ENCODE peak calls at places on chromosomes 1 and 21, in five cellular contexts. One of them, this sample, is unnamed.

GRCh38 chr1:74504125-74505065 is 8.0 kb downstream of the LRRC53 start:
- DNase-seq in mesenchymal stem cell: peak; percentile 36
- DNase-seq in tibial nerve: peak; percentile 31
- DNase-seq in BE2C: peak; percentile 65
- DNase-seq in IMR-90: peak; percentile 50
- DNase-seq in this sample: no peak

GRCh38 chr1:28301368-28302174 is 27.3 kb upstream of the MED18 start:
- DNase-seq in BE2C: no peak
- DNase-seq in tibial nerve: no peak
- DNase-seq in IMR-90: no peak
- DNase-seq in mesenchymal stem cell: no peak
- DNase-seq in this sample: no peak

GRCh38 chr1:3244025-3244424 is 175.0 kb downstream of the PRDM16 start:
- DNase-seq in mesenchymal stem cell: no peak
- DNase-seq in IMR-90: no peak
- DNase-seq in tibial nerve: no peak
- DNase-seq in BE2C: no peak
- DNase-seq in this sample: no peak

GRCh38 chr1:233364695-233365539 is 37.4 kb downstream of the MAP3K21 start:
- DNase-seq in BE2C: no peak
- DNase-seq in tibial nerve: no peak
- DNase-seq in IMR-90: peak; percentile 23
- DNase-seq in mesenchymal stem cell: peak; percentile 15
- DNase-seq in this sample: no peak

GRCh38 chr21:32456497-32456918 is 44.0 kb downstream of the EVA1C start:
- DNase-seq in mesenchymal stem cell: no peak
- DNase-seq in BE2C: no peak
- DNase-seq in IMR-90: peak; percentile 84
- DNase-seq in tibial nerve: peak; percentile 43
- DNase-seq in this sample: no peak

GRCh38 chr1:167121375-167122120 is 27.7 kb downstream of the STYXL2 start:
- DNase-seq in mesenchymal stem cell: peak; percentile 16
- DNase-seq in BE2C: peak; percentile 58
- DNase-seq in tibial nerve: no peak
- DNase-seq in IMR-90: no peak
- DNase-seq in this sample: no peak

GRCh38 chr1:173043253-173043652 is 7.5 kb downstream of the TNFSF18 start:
- DNase-seq in BE2C: no peak
- DNase-seq in tibial nerve: no peak
- DNase-seq in IMR-90: peak; percentile 63
- DNase-seq in mesenchymal stem cell: peak; percentile 75
- DNase-seq in this sample: no peak

GRCh38 chr1:63674238-63674864 is 81.1 kb downstream of the PGM1 start:
- DNase-seq in tibial nerve: peak; percentile 82
- DNase-seq in mesenchymal stem cell: peak; percentile 81
- DNase-seq in IMR-90: peak; percentile 93
- DNase-seq in BE2C: peak; percentile 59
- DNase-seq in this sample: no peak

GRCh38 chr21:29130234-29130993 is at the start of gene MAP3K7CL:
- DNase-seq in BE2C: no peak
- DNase-seq in mesenchymal stem cell: peak; percentile 99
- DNase-seq in IMR-90: peak; percentile 100
- DNase-seq in tibial nerve: peak; percentile 23
- DNase-seq in this sample: no peak

GRCh38 chr1:31593770-31594632 is 17.7 kb downstream of the TINAGL1 start:
- DNase-seq in mesenchymal stem cell: peak; percentile 68
- DNase-seq in BE2C: peak; percentile 78
- DNase-seq in IMR-90: peak; percentile 56
- DNase-seq in tibial nerve: peak; percentile 83
- DNase-seq in this sample: no peak

GRCh38 chr21:14096577-14096976 is 114.2 kb downstream of the LIPI start:
- DNase-seq in mesenchymal stem cell: no peak
- DNase-seq in tibial nerve: no peak
- DNase-seq in IMR-90: no peak
- DNase-seq in BE2C: no peak
- DNase-seq in this sample: no peak

GRCh38 chr1:87155180-87155579 is 173.5 kb upstream of the LMO4 start:
- DNase-seq in mesenchymal stem cell: no peak
- DNase-seq in tibial nerve: no peak
- DNase-seq in IMR-90: no peak
- DNase-seq in BE2C: no peak
- DNase-seq in this sample: no peak

GRCh38 chr1:32754282-32755097 is 51.9 kb upstream of the SYNC start:
- DNase-seq in mesenchymal stem cell: peak; percentile 46
- DNase-seq in tibial nerve: no peak
- DNase-seq in IMR-90: peak; percentile 42
- DNase-seq in BE2C: no peak
- DNase-seq in this sample: no peak

GRCh38 chr1:210878564-210878963 is 255.4 kb downstream of the KCNH1 start:
- DNase-seq in mesenchymal stem cell: no peak
- DNase-seq in IMR-90: no peak
- DNase-seq in BE2C: no peak
- DNase-seq in tibial nerve: no peak
- DNase-seq in this sample: no peak

GRCh38 chr1:66493731-66494130 is 40.2 kb upstream of the SGIP1 start:
- DNase-seq in BE2C: no peak
- DNase-seq in tibial nerve: no peak
- DNase-seq in mesenchymal stem cell: no peak
- DNase-seq in IMR-90: peak; percentile 49
- DNase-seq in this sample: no peak

GRCh38 chr1:32716312-32717126 is 13.9 kb upstream of the SYNC start:
- DNase-seq in BE2C: peak; percentile 46
- DNase-seq in tibial nerve: no peak
- DNase-seq in mesenchymal stem cell: no peak
- DNase-seq in IMR-90: no peak
- DNase-seq in this sample: no peak

GRCh38 chr1:225423518-225423855 is 4.4 kb downstream of the LBR start:
- DNase-seq in mesenchymal stem cell: no peak
- DNase-seq in IMR-90: no peak
- DNase-seq in tibial nerve: no peak
- DNase-seq in BE2C: no peak
- DNase-seq in this sample: no peak

GRCh38 chr1:67843335-67843734 is 10.1 kb upstream of the GNG12 start:
- DNase-seq in IMR-90: peak; percentile 52
- DNase-seq in tibial nerve: no peak
- DNase-seq in mesenchymal stem cell: no peak
- DNase-seq in BE2C: no peak
- DNase-seq in this sample: no peak

GRCh38 chr1:178192686-178193085 is 98.8 kb downstream of the RASAL2 start:
- DNase-seq in BE2C: no peak
- DNase-seq in tibial nerve: peak; percentile 8
- DNase-seq in mesenchymal stem cell: peak; percentile 49
- DNase-seq in IMR-90: peak; percentile 72
- DNase-seq in this sample: no peak

GRCh38 chr1:234271243-234271606 is 102.0 kb upstream of the COA6 start:
- DNase-seq in tibial nerve: no peak
- DNase-seq in IMR-90: no peak
- DNase-seq in mesenchymal stem cell: no peak
- DNase-seq in BE2C: no peak
- DNase-seq in this sample: no peak

GRCh38 chr21:36065497-36066036 is 4.3 kb upstream of the CBR1 start:
- DNase-seq in mesenchymal stem cell: peak; percentile 58
- DNase-seq in BE2C: no peak
- DNase-seq in tibial nerve: no peak
- DNase-seq in IMR-90: peak; percentile 65
- DNase-seq in this sample: no peak

GRCh38 chr1:201511925-201512539 is 5.1 kb upstream of the CSRP1 start:
- DNase-seq in BE2C: peak; percentile 55
- DNase-seq in mesenchymal stem cell: peak; percentile 60
- DNase-seq in IMR-90: no peak
- DNase-seq in tibial nerve: no peak
- DNase-seq in this sample: no peak

GRCh38 chr1:156865865-156866678 is 5.4 kb downstream of the NTRK1 start:
- DNase-seq in mesenchymal stem cell: no peak
- DNase-seq in tibial nerve: no peak
- DNase-seq in IMR-90: no peak
- DNase-seq in BE2C: no peak
- DNase-seq in this sample: no peak

GRCh38 chr1:40315795-40316594 is 1.1 kb downstream of the COL9A2 start:
- DNase-seq in BE2C: peak; percentile 16
- DNase-seq in IMR-90: no peak
- DNase-seq in mesenchymal stem cell: peak; percentile 27
- DNase-seq in tibial nerve: no peak
- DNase-seq in this sample: no peak

GRCh38 chr1:82400521-82400920 is 599.8 kb downstream of the ADGRL2 start:
- DNase-seq in IMR-90: no peak
- DNase-seq in tibial nerve: no peak
- DNase-seq in mesenchymal stem cell: no peak
- DNase-seq in BE2C: no peak
- DNase-seq in this sample: no peak

GRCh38 chr1:82398357-82398756 is 597.6 kb downstream of the ADGRL2 start:
- DNase-seq in mesenchymal stem cell: no peak
- DNase-seq in BE2C: no peak
- DNase-seq in tibial nerve: no peak
- DNase-seq in IMR-90: no peak
- DNase-seq in this sample: no peak

GRCh38 chr1:82401116-82401515 is 600.4 kb downstream of the ADGRL2 start:
- DNase-seq in tibial nerve: no peak
- DNase-seq in BE2C: no peak
- DNase-seq in IMR-90: no peak
- DNase-seq in mesenchymal stem cell: no peak
- DNase-seq in this sample: no peak

GRCh38 chr1:82395450-82395849 is 594.7 kb downstream of the ADGRL2 start:
- DNase-seq in tibial nerve: no peak
- DNase-seq in BE2C: no peak
- DNase-seq in IMR-90: no peak
- DNase-seq in mesenchymal stem cell: no peak
- DNase-seq in this sample: no peak

DNA sequence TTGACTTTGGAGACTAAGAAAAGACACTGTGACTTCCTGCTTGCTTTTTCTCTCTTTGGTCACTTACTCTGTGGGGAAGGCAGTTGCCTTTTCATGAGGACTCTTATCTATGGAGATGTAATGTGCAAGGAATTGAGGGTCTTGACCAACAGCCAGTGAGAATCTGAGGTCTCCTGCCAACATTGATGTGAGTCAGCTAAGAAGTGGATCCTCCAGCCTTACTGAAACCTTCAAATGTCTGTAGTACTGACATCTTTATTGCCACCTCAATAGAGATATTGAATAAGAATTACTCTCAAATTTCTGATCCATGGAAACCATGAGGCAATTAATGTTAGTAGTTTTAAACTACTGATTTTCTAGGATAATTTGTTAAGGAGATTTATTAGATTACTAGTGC is 598.4 kb downstream of the ADGRL2 start:
- DNase-seq in mesenchymal stem cell: no peak
- DNase-seq in BE2C: no peak
- DNase-seq in tibial nerve: no peak
- DNase-seq in IMR-90: peak; percentile 1
- DNase-seq in this sample: no peak
- H3K9me3 ChIP-seq in mesenchymal stem cell: no peaks in the 10 kb centered on the region
- H3K9me3 ChIP-seq in BE2C: no peaks in the 10 kb centered on the region
- H3K9me3 ChIP-seq in tibial nerve: no peaks in the 10 kb centered on the region
- H3K9me3 ChIP-seq in IMR-90: peaks cover 3% of the 10 kb centered on the region
- H3K9me3 ChIP-seq in this sample: no peaks in the 10 kb centered on the region

GRCh38 chr1:44693159-44693558 is 18.6 kb downstream of the ARMH1 start:
- DNase-seq in BE2C: no peak
- DNase-seq in IMR-90: no peak
- DNase-seq in mesenchymal stem cell: no peak
- DNase-seq in tibial nerve: no peak
- DNase-seq in this sample: no peak
- H3K9me3 ChIP-seq in BE2C: no peaks in the 10 kb centered on the region
- H3K9me3 ChIP-seq in IMR-90: no peaks in the 10 kb centered on the region
- H3K9me3 ChIP-seq in mesenchymal stem cell: no peaks in the 10 kb centered on the region
- H3K9me3 ChIP-seq in tibial nerve: no peaks in the 10 kb centered on the region
- H3K9me3 ChIP-seq in this sample: no peaks in the 10 kb centered on the region

DNA sequence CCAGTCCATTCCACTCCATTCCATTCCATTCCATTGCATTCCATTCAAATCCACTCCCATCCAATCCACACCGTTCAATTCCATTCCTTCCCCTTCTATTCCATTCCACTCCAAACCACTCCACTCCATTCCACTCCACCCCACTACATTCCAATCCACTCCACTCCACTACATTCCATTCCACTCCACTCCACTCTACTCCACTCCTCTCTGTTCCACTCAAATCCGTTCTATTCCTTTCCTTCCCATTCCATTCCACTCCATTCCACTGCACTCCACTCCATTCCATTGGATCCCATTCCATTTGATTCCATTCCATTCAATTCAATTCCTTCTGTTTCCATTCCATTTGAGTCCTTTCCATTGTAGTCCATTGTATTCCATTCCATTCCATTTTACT is 2568.3 kb upstream of the TPTE start:
- DNase-seq in tibial nerve: no peak
- DNase-seq in mesenchymal stem cell: no peak
- DNase-seq in IMR-90: no peak
- DNase-seq in BE2C: no peak
- DNase-seq in this sample: no peak
- H3K9me3 ChIP-seq in tibial nerve: no peaks in the 10 kb centered on the region
- H3K9me3 ChIP-seq in mesenchymal stem cell: peaks cover 100% of the 10 kb centered on the region
- H3K9me3 ChIP-seq in IMR-90: peaks cover 76% of the 10 kb centered on the region
- H3K9me3 ChIP-seq in BE2C: peaks cover 19% of the 10 kb centered on the region
- H3K9me3 ChIP-seq in this sample: peaks cover 67% of the 10 kb centered on the region

GRCh38 chr21:21236981-21237380 is 238.8 kb downstream of the NCAM2 start:
- DNase-seq in IMR-90: no peak
- DNase-seq in BE2C: no peak
- DNase-seq in mesenchymal stem cell: no peak
- DNase-seq in tibial nerve: no peak
- DNase-seq in this sample: no peak

DNA sequence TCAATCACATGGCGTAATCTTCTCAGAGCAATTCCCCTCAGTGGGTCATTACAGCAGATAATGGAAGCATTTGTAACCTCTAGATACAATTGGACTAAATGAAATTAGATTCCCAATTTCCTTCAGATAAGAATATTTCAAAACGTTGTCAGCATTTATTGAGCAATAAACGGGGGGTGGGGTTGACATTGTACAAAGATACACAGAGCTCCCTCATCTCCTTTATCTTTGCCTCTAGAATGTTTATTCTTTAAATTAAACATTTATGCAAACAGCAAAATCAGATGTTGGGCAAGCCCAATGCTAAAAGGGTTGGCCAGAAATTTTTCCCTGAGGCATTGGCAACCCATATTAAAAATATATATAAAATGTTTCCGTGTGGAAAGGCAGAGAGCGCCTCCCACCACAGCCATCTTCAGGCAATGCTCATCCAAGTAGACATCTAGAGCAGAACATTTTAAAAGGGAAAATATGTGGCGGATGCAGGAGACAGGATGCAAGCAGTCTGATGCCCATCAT is 240.7 kb downstream of the NCAM2 start:
- DNase-seq in BE2C: peak; percentile 53
- DNase-seq in mesenchymal stem cell: no peak
- DNase-seq in IMR-90: peak; percentile 22
- DNase-seq in tibial nerve: no peak
- DNase-seq in this sample: no peak
- H3K9me3 ChIP-seq in BE2C: no peaks in the 10 kb centered on the region
- H3K9me3 ChIP-seq in mesenchymal stem cell: no peaks in the 10 kb centered on the region
- H3K9me3 ChIP-seq in IMR-90: no peaks in the 10 kb centered on the region
- H3K9me3 ChIP-seq in tibial nerve: no peaks in the 10 kb centered on the region
- H3K9me3 ChIP-seq in this sample: no peaks in the 10 kb centered on the region

GRCh38 chr1:4268262-4268889 is 368.3 kb upstream of the C1orf174 start:
- DNase-seq in mesenchymal stem cell: no peak
- DNase-seq in IMR-90: no peak
- DNase-seq in tibial nerve: no peak
- DNase-seq in BE2C: no peak
- DNase-seq in this sample: no peak
- H3K9me3 ChIP-seq in mesenchymal stem cell: peaks cover 2% of the 10 kb centered on the region
- H3K9me3 ChIP-seq in IMR-90: peaks cover 35% of the 10 kb centered on the region
- H3K9me3 ChIP-seq in tibial nerve: no peaks in the 10 kb centered on the region
- H3K9me3 ChIP-seq in BE2C: no peaks in the 10 kb centered on the region
- H3K9me3 ChIP-seq in this sample: no peaks in the 10 kb centered on the region

This sample was measured in T-helper 17 cell.